ENCODE peak calls at places on chromosomes 6 and 20, in four cellular contexts. Y is BJ, E is retinal pigment epithelial cell, U is transverse colon. T is an unnamed sample.

GRCh38 chr6:102387351-102388033 is 994.0 kb downstream of the GRIK2 start:
- DNase-seq in E (peak; percentile 14), U (no peak), Y (no peak), T (no peak)

GRCh38 chr6:112503210-112503609 is 156.1 kb downstream of the RFPL4B start:
- DNase-seq in Y (no peak), E (no peak), U (no peak), T (no peak)

GRCh38 chr20:46037036-46037435 is 8.0 kb downstream of the SLC12A5 start:
- DNase-seq in U (no peak), Y (no peak), E (no peak), T (no peak)

GRCh38 chr6:6694368-6694780 is 105.9 kb downstream of the LY86 start:
- DNase-seq in E (no peak), Y (no peak), U (no peak), T (no peak)

GRCh38 chr20:59785986-59786753 is 147.3 kb downstream of the SYCP2 start:
- DNase-seq in E (no peak), Y (no peak), U (no peak), T (no peak)

GRCh38 chr6:70672549-70672948 is 4.9 kb downstream of the SMAP1 start:
- DNase-seq in Y (no peak), U (no peak), E (no peak), T (no peak)

GRCh38 chr6:37456126-37456525 is 23.1 kb downstream of the CMTR1 start:
- DNase-seq in E (peak; percentile 24), Y (peak; percentile 69), U (no peak), T (no peak)

GRCh38 chr6:105452924-105453756 is 50.3 kb upstream of the PREP start:
- DNase-seq in Y (no peak), E (no peak), U (peak; percentile 25), T (no peak)

GRCh38 chr20:5908981-5909380 is 41.4 kb downstream of the TRMT6 start:
- DNase-seq in U (no peak), Y (no peak), E (no peak), T (no peak)

GRCh38 chr6:139569561-139569960 is 195.1 kb upstream of the CITED2 start:
- DNase-seq in Y (no peak), E (no peak), U (no peak), T (no peak)

GRCh38 chr20:31667315-31668285 is 29.9 kb downstream of the COX4I2 start:
- DNase-seq in E (no peak), U (no peak), Y (no peak), T (no peak)

GRCh38 chr20:7817286-7817685 is 123.0 kb downstream of the HAO1 start:
- DNase-seq in Y (no peak), E (no peak), U (no peak), T (no peak)
- TF ChIP-seq CTCF in Y (no peak), E (no peak), U (no peak), T (no peak)

GRCh38 chr20:41080866-41081265 is 52.2 kb downstream of the TOP1 start:
- DNase-seq in E (no peak), Y (no peak), U (no peak), T (no peak)

GRCh38 chr20:41076776-41077175 is 48.2 kb downstream of the TOP1 start:
- DNase-seq in Y (no peak), U (no peak), E (no peak), T (no peak)

GRCh38 chr20:41081276-41081814 is 52.7 kb downstream of the TOP1 start:
- DNase-seq in E (no peak), U (no peak), Y (no peak), T (no peak)

GRCh38 chr20:41079066-41079465 is 50.4 kb downstream of the TOP1 start:
- DNase-seq in E (no peak), Y (no peak), U (no peak), T (no peak)

DNA sequence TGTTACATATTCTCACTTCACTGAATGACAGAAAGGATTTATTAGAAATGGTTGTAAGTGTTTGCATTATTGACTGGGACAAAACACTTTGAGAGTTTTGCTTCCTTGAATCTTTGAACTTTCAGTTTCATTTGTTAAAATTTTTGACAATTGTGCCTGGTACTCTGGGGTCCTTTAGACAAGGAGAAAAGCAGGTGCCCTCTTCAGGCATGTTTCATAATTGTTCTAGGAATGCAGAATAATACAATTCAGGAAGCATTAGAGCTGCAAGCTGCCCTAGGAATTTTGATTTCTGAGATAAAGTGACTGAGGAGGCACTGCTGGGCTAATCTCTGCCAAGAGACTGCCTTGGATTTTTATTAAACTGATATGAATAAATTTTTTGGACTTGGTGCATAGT is 49.7 kb downstream of the TOP1 start:
- DNase-seq in U (no peak), Y (peak; percentile 36), E (peak; percentile 48), T (no peak)
- TF ChIP-seq CTCF in U (peak; percentile 45), Y (peak; percentile 68), E (peak; percentile 71), T (peak; percentile 53)

GRCh38 chr6:4972438-4972837 is 31.4 kb downstream of the RPP40 start:
- DNase-seq in U (no peak), Y (no peak), E (no peak), T (no peak)
- TF ChIP-seq CTCF in U (no peak), Y (no peak), E (no peak), T (no peak)

GRCh38 chr6:117481278-117481925 is 1.1 kb upstream of the DCBLD1 start:
- DNase-seq in E (no peak), Y (no peak), U (peak; percentile 51), T (no peak)

GRCh38 chr6:117481926-117482239 is 591 bp upstream of the DCBLD1 start:
- DNase-seq in Y (no peak), E (no peak), U (no peak), T (no peak)

GRCh38 chr6:117478853-117479231 is 3.6 kb upstream of the DCBLD1 start:
- DNase-seq in Y (no peak), U (no peak), E (no peak), T (no peak)

GRCh38 chr6:117480651-117481050 is 1.8 kb upstream of the DCBLD1 start:
- DNase-seq in E (no peak), Y (no peak), U (no peak), T (no peak)

GRCh38 chr6:117477988-117478852 is 4.3 kb upstream of the DCBLD1 start:
- DNase-seq in Y (no peak), U (peak; percentile 35), E (no peak), T (no peak)
- TF ChIP-seq CTCF in Y (no peak), U (peak; percentile 33), E (no peak), T (no peak)

GRCh38 chr6:68975064-68975463 is 340.0 kb downstream of the ADGRB3 start:
- DNase-seq in U (no peak), Y (no peak), E (no peak), T (no peak)
- TF ChIP-seq CTCF in U (no peak), Y (peak; percentile 38), E (peak; percentile 67), T (peak; percentile 63)

GRCh38 chr6:15752820-15753219 is 90.0 kb upstream of the DTNBP1 start:
- DNase-seq in Y (no peak), E (no peak), U (no peak), T (no peak)
- TF ChIP-seq CTCF in Y (no peak), E (peak; percentile 27), U (no peak), T (no peak)